ENCODE peak calls at places on chromosomes 2 and 18, in seven cellular contexts. D is NCI-H1930; A is IMR-90; F is activated naive CD4-positive, alpha-beta T cell treated with anti-CD3 and anti-CD28 coated beads for 36 hours; C is lung microvascular endothelial cell; U is KG1; Y is Caki2. R is an unnamed sample.
A peak's percentile ranks its signal among the peaks of the same experiment; 100 is the strongest.

GRCh38 chr2:102021776-102022175 is 30.0 kb downstream of the IL1R2 start:
- DNase-seq in A (no peak), Y (no peak), F (no peak), U (no peak), C (peak; percentile 69), D (no peak), R (no peak)

GRCh38 chr2:65017335-65017734 is 28.1 kb downstream of the SLC1A4 start:
- DNase-seq in Y (no peak), C (no peak), A (no peak), D (no peak), F (no peak), U (peak; percentile 69), R (no peak)

GRCh38 chr2:9205963-9206948 is at the start of gene ASAP2:
- DNase-seq in A (peak; percentile 68), U (no peak), F (peak; percentile 44), D (peak; percentile 52), Y (peak; percentile 73), C (peak; percentile 78), R (peak; percentile 87)

GRCh38 chr2:68943581-68944568 is 8.8 kb downstream of the GKN2 start:
- DNase-seq in Y (peak; percentile 57), U (peak; percentile 53), D (peak; percentile 34), A (peak; percentile 64), F (peak; percentile 74), C (peak; percentile 53), R (peak; percentile 60)

GRCh38 chr2:46943881-46944798 is 28.5 kb upstream of the MCFD2 start:
- DNase-seq in D (no peak), F (peak; percentile 93), Y (no peak), A (no peak), U (no peak), C (no peak), R (no peak)

GRCh38 chr18:48790226-48790863 is 160.4 kb downstream of the SMAD7 start:
- DNase-seq in F (no peak), D (no peak), A (no peak), U (no peak), Y (no peak), C (peak; percentile 94), R (no peak)

GRCh38 chr2:101763496-101764333 is 66.2 kb downstream of the MAP4K4 start:
- DNase-seq in U (no peak), D (no peak), C (no peak), Y (no peak), F (no peak), A (no peak), R (no peak)

GRCh38 chr18:77031662-77032061 is 100.9 kb downstream of the MBP start:
- DNase-seq in A (no peak), U (no peak), C (no peak), D (no peak), F (no peak), Y (no peak), R (no peak)

GRCh38 chr2:105556366-105556765 is 157.5 kb upstream of the FHL2 start:
- DNase-seq in F (no peak), Y (no peak), U (no peak), D (no peak), A (no peak), C (no peak), R (no peak)

GRCh38 chr2:190637331-190637734 is 11.6 kb upstream of the NAB1 start:
- DNase-seq in D (no peak), Y (peak; percentile 82), F (no peak), C (peak; percentile 68), A (peak; percentile 66), U (no peak), R (peak; percentile 33)

GRCh38 chr18:48946329-48946835 is 4.4 kb downstream of the SMAD7 start:
- DNase-seq in F (no peak), U (no peak), Y (peak; percentile 58), C (peak; percentile 79), D (no peak), A (peak; percentile 81), R (peak; percentile 94)

R was measured in NCI-H69.